ENCODE peak calls at places on chromosomes 7 and 10, in seven cellular contexts. G is activated gamma-delta T cell treated with Interleukin-2 at 50 U/mL for 16 hours; U is GM10248; T is activated CD4-positive, CD25-positive, alpha-beta regulatory T cell; B is activated CD8-positive, alpha-beta memory T cell treated with anti-CD3 and anti-CD28 coated beads, Interleukin-2, amount 50 U/mL, for 4 hours; W is activated T-cell treated with anti-CD3 and anti-CD28 coated beads, Interleukin-2, amount 50 U/mL, for 4 hours; H is prostate gland. V is an unnamed sample.

GRCh38 chr10:82377608-82378007 is 502.6 kb downstream of the NRG3 start:
- DNase-seq in G (no peak), U (no peak), T (no peak), B (no peak), W (no peak), H (no peak), V (no peak)

GRCh38 chr10:90125966-90126600 is 424.7 kb downstream of the KIF20B start:
- DNase-seq in G (no peak), U (no peak), T (no peak), B (no peak), W (no peak), H (no peak), V (no peak)

GRCh38 chr7:116441534-116441933 is 58.0 kb upstream of the CAV2 start:
- DNase-seq in G (no peak), U (no peak), T (no peak), B (no peak), W (no peak), H (no peak), V (no peak)

GRCh38 chr7:32347244-32347828 is 142.8 kb downstream of the LSM5 start:
- DNase-seq in G (no peak), U (peak), T (no peak), B (no peak), W (no peak), H (no peak), V (peak)

GRCh38 chr7:141527076-141527475 is 24.1 kb upstream of the AGK start:
- DNase-seq in G (no peak), U (no peak), T (no peak), B (no peak), W (no peak), H (no peak), V (no peak)

GRCh38 chr7:34277016-34277800 is 371.9 kb downstream of the BMPER start:
- DNase-seq in G (no peak), U (no peak), T (no peak), B (no peak), W (no peak), H (no peak), V (no peak)

GRCh38 chr10:74923556-74923955 is 97.2 kb downstream of the KAT6B start:
- DNase-seq in G (peak), U (no peak), T (no peak), B (no peak), W (no peak), H (no peak), V (peak)

GRCh38 chr10:100887761-100888296 is 24.9 kb upstream of the SLF2 start:
- DNase-seq in G (no peak), U (no peak), T (no peak), B (no peak), W (no peak), H (no peak), V (no peak)

GRCh38 chr10:75825656-75826055 is 394.2 kb downstream of the LRMDA start:
- DNase-seq in G (no peak), U (no peak), T (no peak), B (no peak), W (no peak), H (no peak), V (no peak)

GRCh38 chr10:6059506-6059905 is 2.7 kb downstream of the IL2RA start:
- DNase-seq in G (no peak), U (no peak), T (no peak), B (no peak), W (no peak), H (no peak), V (no peak)

GRCh38 chr10:114519306-114519669 is 115.0 kb upstream of the AFAP1L2 start:
- DNase-seq in G (no peak), U (no peak), T (no peak), B (no peak), W (no peak), H (peak), V (no peak)

GRCh38 chr10:132960071-132960472 is 17.7 kb upstream of the CFAP46 start:
- DNase-seq in G (no peak), U (no peak), T (no peak), B (no peak), W (no peak), H (no peak), V (no peak)

GRCh38 chr10:132628966-132629900 is 91.6 kb downstream of the INPP5A start:
- DNase-seq in G (no peak), U (no peak), T (no peak), B (peak), W (no peak), H (no peak), V (no peak)

GRCh38 chr10:78664929-78665525 is 403.7 kb upstream of the ZMIZ1 start:
- DNase-seq in G (no peak), U (no peak), T (no peak), B (no peak), W (no peak), H (no peak), V (peak)

GRCh38 chr10:19782430-19783089 is 33.7 kb upstream of the PLXDC2 start:
- DNase-seq in G (no peak), U (no peak), T (no peak), B (no peak), W (no peak), H (no peak), V (no peak)

GRCh38 chr7:151020231-151020630 is 4.1 kb downstream of the ATG9B start:
- DNase-seq in G (no peak), U (no peak), T (no peak), B (no peak), W (no peak), H (no peak), V (no peak)

GRCh38 chr7:41579961-41580935 is 122.6 kb downstream of the INHBA start:
- DNase-seq in G (no peak), U (no peak), T (no peak), B (no peak), W (no peak), H (no peak), V (no peak)

GRCh38 chr7:19352271-19352670 is 207.1 kb upstream of the FERD3L start:
- DNase-seq in G (no peak), U (no peak), T (no peak), B (no peak), W (no peak), H (no peak), V (no peak)

GRCh38 chr10:125584954-125585353 is 98.0 kb downstream of the TEX36 start:
- DNase-seq in G (no peak), U (no peak), T (no peak), B (no peak), W (no peak), H (no peak), V (no peak)

GRCh38 chr10:16943301-16944080 is 126.3 kb upstream of the RSU1 start:
- DNase-seq in G (no peak), U (no peak), T (no peak), B (no peak), W (no peak), H (no peak), V (no peak)

GRCh38 chr7:3544202-3544601 is 243.2 kb downstream of the SDK1 start:
- DNase-seq in G (no peak), U (no peak), T (no peak), B (no peak), W (no peak), H (no peak), V (no peak)

GRCh38 chr10:26441491-26442214 is 3.5 kb downstream of the APBB1IP start:
- DNase-seq in G (no peak), U (no peak), T (no peak), B (peak), W (no peak), H (no peak), V (peak)

GRCh38 chr10:99698504-99699080 is 33.3 kb downstream of the COX15 start:
- DNase-seq in G (no peak), U (no peak), T (no peak), B (no peak), W (no peak), H (no peak), V (no peak)

GRCh38 chr10:12179616-12180015 is 16.1 kb downstream of the NUDT5 start:
- DNase-seq in G (no peak), U (no peak), T (no peak), B (no peak), W (no peak), H (no peak), V (no peak)

GRCh38 chr10:47025540-47026300 is 114.5 kb downstream of the PTPN20 start:
- DNase-seq in G (no peak), U (no peak), T (no peak), B (no peak), W (no peak), H (no peak), V (no peak)

GRCh38 chr7:43114451-43114765 is 2.0 kb downstream of the HECW1 start:
- DNase-seq in G (no peak), U (no peak), T (no peak), B (no peak), W (no peak), H (no peak), V (no peak)

GRCh38 chr10:69413221-69413865 is 3.4 kb downstream of the TACR2 start:
- DNase-seq in G (peak), U (peak), T (no peak), B (peak), W (peak), H (peak), V (peak)

GRCh38 chr10:86007171-86007570 is 359.4 kb downstream of the GRID1 start:
- DNase-seq in G (no peak), U (no peak), T (no peak), B (no peak), W (no peak), H (no peak), V (no peak)

GRCh38 chr7:151773795-151774194 is 103.1 kb downstream of the PRKAG2 start:
- DNase-seq in G (no peak), U (no peak), T (no peak), B (no peak), W (no peak), H (no peak), V (no peak)

GRCh38 chr10:88879754-88880286 is at the start of gene STAMBPL1:
- DNase-seq in G (peak), U (peak), T (peak), B (peak), W (peak), H (peak), V (peak)

GRCh38 chr7:39394105-39394504 is 172.1 kb upstream of the YAE1 start:
- DNase-seq in G (no peak), U (no peak), T (no peak), B (no peak), W (no peak), H (no peak), V (no peak)

GRCh38 chr10:71064413-71065118 is 147.8 kb upstream of the UNC5B start:
- DNase-seq in G (no peak), U (no peak), T (no peak), B (no peak), W (no peak), H (no peak), V (no peak)

GRCh38 chr10:110613341-110613995 is 30.7 kb upstream of the RBM20 start:
- DNase-seq in G (no peak), U (no peak), T (no peak), B (no peak), W (no peak), H (no peak), V (peak)

GRCh38 chr10:96642973-96643372 is 56.2 kb upstream of the TM9SF3 start:
- DNase-seq in G (peak), U (peak), T (peak), B (peak), W (peak), H (peak), V (peak)

V was measured in OCI-LY7.